ENCODE peak calls at places on chromosome 14, in eight cellular contexts. One of them, this sample, is unnamed.

GRCh38 chr14:66635435-66635834 is 127.5 kb downstream of the GPHN start:
- DNase-seq in fibroblast of lung: peak
- DNase-seq in ovary: no peak
- DNase-seq in lung: no peak
- DNase-seq in right atrium auricular region: no peak
- DNase-seq in K562: no peak
- DNase-seq in esophagus squamous epithelium: no peak
- DNase-seq in psoas muscle: no peak
- DNase-seq in this sample: peak

GRCh38 chr14:82757775-82758174 is 1224.1 kb upstream of the SEL1L start:
- DNase-seq in fibroblast of lung: no peak
- DNase-seq in psoas muscle: no peak
- DNase-seq in right atrium auricular region: no peak
- DNase-seq in K562: no peak
- DNase-seq in ovary: no peak
- DNase-seq in esophagus squamous epithelium: no peak
- DNase-seq in lung: no peak
- DNase-seq in this sample: no peak

GRCh38 chr14:60925286-60925685 is 55.6 kb downstream of the TRMT5 start:
- DNase-seq in fibroblast of lung: peak
- DNase-seq in K562: no peak
- DNase-seq in right atrium auricular region: no peak
- DNase-seq in ovary: no peak
- DNase-seq in esophagus squamous epithelium: no peak
- DNase-seq in lung: no peak
- DNase-seq in psoas muscle: no peak
- DNase-seq in this sample: peak

GRCh38 chr14:51490205-51490604 is 161.5 kb upstream of the FRMD6 start:
- DNase-seq in ovary: no peak
- DNase-seq in right atrium auricular region: no peak
- DNase-seq in lung: no peak
- DNase-seq in esophagus squamous epithelium: no peak
- DNase-seq in fibroblast of lung: peak
- DNase-seq in K562: no peak
- DNase-seq in psoas muscle: no peak
- DNase-seq in this sample: no peak

GRCh38 chr14:43475762-43476161 is 1031.3 kb downstream of the FSCB start:
- DNase-seq in psoas muscle: no peak
- DNase-seq in esophagus squamous epithelium: no peak
- DNase-seq in ovary: no peak
- DNase-seq in lung: no peak
- DNase-seq in fibroblast of lung: no peak
- DNase-seq in K562: no peak
- DNase-seq in right atrium auricular region: no peak
- DNase-seq in this sample: no peak

GRCh38 chr14:28083456-28083855 is 683.1 kb upstream of the FOXG1 start:
- DNase-seq in ovary: no peak
- DNase-seq in esophagus squamous epithelium: no peak
- DNase-seq in right atrium auricular region: no peak
- DNase-seq in lung: no peak
- DNase-seq in psoas muscle: no peak
- DNase-seq in K562: no peak
- DNase-seq in fibroblast of lung: peak
- DNase-seq in this sample: no peak

GRCh38 chr14:24365600-24366374 is 2.2 kb upstream of the NFATC4 start:
- DNase-seq in ovary: peak
- DNase-seq in esophagus squamous epithelium: no peak
- DNase-seq in K562: no peak
- DNase-seq in right atrium auricular region: peak
- DNase-seq in psoas muscle: peak
- DNase-seq in fibroblast of lung: peak
- DNase-seq in lung: peak
- DNase-seq in this sample: peak

GRCh38 chr14:105899071-105899641 is 372.8 kb downstream of the TMEM121 start:
- DNase-seq in K562: no peak
- DNase-seq in psoas muscle: peak
- DNase-seq in fibroblast of lung: no peak
- DNase-seq in esophagus squamous epithelium: no peak
- DNase-seq in ovary: no peak
- DNase-seq in right atrium auricular region: no peak
- DNase-seq in lung: no peak
- DNase-seq in this sample: no peak

GRCh38 chr14:76151398-76152332 is at the start of gene GPATCH2L:
- DNase-seq in fibroblast of lung: peak
- DNase-seq in psoas muscle: peak
- DNase-seq in ovary: peak
- DNase-seq in right atrium auricular region: peak
- DNase-seq in lung: peak
- DNase-seq in esophagus squamous epithelium: peak
- DNase-seq in K562: peak
- DNase-seq in this sample: peak

GRCh38 chr14:76639606-76640272 is 121.5 kb upstream of the VASH1 start:
- DNase-seq in ovary: no peak
- DNase-seq in fibroblast of lung: no peak
- DNase-seq in lung: no peak
- DNase-seq in right atrium auricular region: no peak
- DNase-seq in K562: no peak
- DNase-seq in psoas muscle: no peak
- DNase-seq in esophagus squamous epithelium: no peak
- DNase-seq in this sample: no peak

GRCh38 chr14:93691042-93691780 is 97.1 kb downstream of the PRIMA1 start:
- DNase-seq in fibroblast of lung: no peak
- DNase-seq in ovary: no peak
- DNase-seq in esophagus squamous epithelium: no peak
- DNase-seq in psoas muscle: no peak
- DNase-seq in right atrium auricular region: no peak
- DNase-seq in lung: no peak
- DNase-seq in K562: no peak
- DNase-seq in this sample: no peak

GRCh38 chr14:68899033-68899603 is 80.0 kb downstream of the ACTN1 start:
- DNase-seq in esophagus squamous epithelium: no peak
- DNase-seq in fibroblast of lung: no peak
- DNase-seq in K562: no peak
- DNase-seq in lung: no peak
- DNase-seq in psoas muscle: no peak
- DNase-seq in right atrium auricular region: no peak
- DNase-seq in ovary: no peak
- DNase-seq in this sample: no peak

GRCh38 chr14:94153750-94154350 is 20.3 kb upstream of the PPP4R4 start:
- DNase-seq in right atrium auricular region: no peak
- DNase-seq in K562: no peak
- DNase-seq in fibroblast of lung: no peak
- DNase-seq in psoas muscle: no peak
- DNase-seq in lung: no peak
- DNase-seq in esophagus squamous epithelium: no peak
- DNase-seq in ovary: no peak
- DNase-seq in this sample: no peak

GRCh38 chr14:47675489-47676300 is at the start of gene MDGA2:
- DNase-seq in psoas muscle: no peak
- DNase-seq in K562: no peak
- DNase-seq in ovary: no peak
- DNase-seq in right atrium auricular region: no peak
- DNase-seq in esophagus squamous epithelium: no peak
- DNase-seq in lung: no peak
- DNase-seq in fibroblast of lung: peak
- DNase-seq in this sample: no peak

GRCh38 chr14:33916663-33917565 is 34.0 kb downstream of the EGLN3 start:
- DNase-seq in psoas muscle: no peak
- DNase-seq in K562: peak
- DNase-seq in lung: no peak
- DNase-seq in esophagus squamous epithelium: no peak
- DNase-seq in ovary: no peak
- DNase-seq in fibroblast of lung: peak
- DNase-seq in right atrium auricular region: no peak
- DNase-seq in this sample: peak

GRCh38 chr14:66244834-66245233 is 241.3 kb upstream of the CCDC196 start:
- DNase-seq in K562: no peak
- DNase-seq in psoas muscle: no peak
- DNase-seq in ovary: no peak
- DNase-seq in lung: no peak
- DNase-seq in right atrium auricular region: no peak
- DNase-seq in esophagus squamous epithelium: no peak
- DNase-seq in fibroblast of lung: no peak
- DNase-seq in this sample: no peak

GRCh38 chr14:77265187-77265515 is 5.9 kb downstream of the NGB start:
- DNase-seq in right atrium auricular region: no peak
- DNase-seq in esophagus squamous epithelium: no peak
- DNase-seq in psoas muscle: no peak
- DNase-seq in lung: no peak
- DNase-seq in ovary: no peak
- DNase-seq in K562: no peak
- DNase-seq in fibroblast of lung: no peak
- DNase-seq in this sample: no peak

GRCh38 chr14:61476737-61477410 is 155.5 kb downstream of the PRKCH start:
- DNase-seq in esophagus squamous epithelium: no peak
- DNase-seq in K562: no peak
- DNase-seq in fibroblast of lung: peak
- DNase-seq in lung: peak
- DNase-seq in right atrium auricular region: peak
- DNase-seq in psoas muscle: no peak
- DNase-seq in ovary: no peak
- DNase-seq in this sample: peak

DNA sequence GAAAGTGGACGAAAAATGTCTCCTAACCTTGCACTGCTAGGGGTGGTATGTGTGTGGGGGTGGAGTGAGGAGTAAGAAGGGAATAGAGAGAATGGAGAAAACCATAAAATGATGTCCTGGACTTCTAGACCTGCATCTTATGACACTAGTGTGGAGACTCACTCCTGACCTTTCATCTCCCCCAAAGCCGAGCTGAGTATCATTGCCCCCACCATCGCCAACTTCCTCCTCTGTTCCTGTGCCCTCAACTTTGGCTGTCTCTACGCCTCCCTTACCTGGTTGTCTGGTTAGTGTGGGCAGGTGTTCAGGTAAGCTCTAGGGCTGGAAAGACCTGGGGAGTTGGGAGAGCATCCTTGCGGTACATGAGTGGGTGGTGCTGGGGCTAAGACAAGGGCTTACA is 4.5 kb upstream of the KLHL33 start:
- DNase-seq in esophagus squamous epithelium: no peak
- DNase-seq in fibroblast of lung: no peak
- DNase-seq in psoas muscle: no peak
- DNase-seq in lung: no peak
- DNase-seq in K562: no peak
- DNase-seq in ovary: no peak
- DNase-seq in right atrium auricular region: no peak
- DNase-seq in this sample: no peak
- H3K4me3 ChIP-seq in esophagus squamous epithelium: no peak
- H3K4me3 ChIP-seq in fibroblast of lung: no peak
- H3K4me3 ChIP-seq in psoas muscle: no peak
- H3K4me3 ChIP-seq in lung: no peak
- H3K4me3 ChIP-seq in K562: no peak
- H3K4me3 ChIP-seq in ovary: no peak
- H3K4me3 ChIP-seq in right atrium auricular region: no peak
- H3K4me3 ChIP-seq in this sample: no peak

DNA sequence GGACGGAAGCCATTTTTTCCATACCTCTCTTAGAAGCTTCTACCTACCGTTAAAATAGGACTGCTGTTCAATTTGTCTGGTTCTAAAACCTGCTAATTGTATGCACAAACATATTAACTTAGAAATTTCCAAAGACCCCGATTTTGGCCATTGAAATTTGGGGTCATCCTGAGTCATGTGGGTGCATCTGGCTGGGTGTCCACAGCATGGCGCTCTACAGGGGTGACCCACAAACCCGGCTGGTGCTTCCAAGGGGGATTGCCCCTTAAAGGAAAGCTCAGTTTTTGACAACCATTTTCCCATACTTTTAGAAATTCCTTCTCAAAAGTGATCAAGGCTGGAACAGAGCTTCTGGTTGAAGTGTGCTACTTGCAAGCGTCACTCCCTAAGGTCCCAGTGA is 83.9 kb upstream of the EIF5 start:
- DNase-seq in ovary: no peak
- DNase-seq in fibroblast of lung: no peak
- DNase-seq in esophagus squamous epithelium: no peak
- DNase-seq in K562: no peak
- DNase-seq in lung: no peak
- DNase-seq in right atrium auricular region: no peak
- DNase-seq in psoas muscle: no peak
- DNase-seq in this sample: no peak
- TF ChIP-seq CTCF in ovary: no peak
- TF ChIP-seq CTCF in fibroblast of lung: no peak
- TF ChIP-seq CTCF in esophagus squamous epithelium: no peak
- TF ChIP-seq CTCF in K562: no peak
- TF ChIP-seq CTCF in lung: no peak
- TF ChIP-seq CTCF in right atrium auricular region: no peak
- TF ChIP-seq CTCF in psoas muscle: no peak
- TF ChIP-seq CTCF in this sample: no peak

DNA sequence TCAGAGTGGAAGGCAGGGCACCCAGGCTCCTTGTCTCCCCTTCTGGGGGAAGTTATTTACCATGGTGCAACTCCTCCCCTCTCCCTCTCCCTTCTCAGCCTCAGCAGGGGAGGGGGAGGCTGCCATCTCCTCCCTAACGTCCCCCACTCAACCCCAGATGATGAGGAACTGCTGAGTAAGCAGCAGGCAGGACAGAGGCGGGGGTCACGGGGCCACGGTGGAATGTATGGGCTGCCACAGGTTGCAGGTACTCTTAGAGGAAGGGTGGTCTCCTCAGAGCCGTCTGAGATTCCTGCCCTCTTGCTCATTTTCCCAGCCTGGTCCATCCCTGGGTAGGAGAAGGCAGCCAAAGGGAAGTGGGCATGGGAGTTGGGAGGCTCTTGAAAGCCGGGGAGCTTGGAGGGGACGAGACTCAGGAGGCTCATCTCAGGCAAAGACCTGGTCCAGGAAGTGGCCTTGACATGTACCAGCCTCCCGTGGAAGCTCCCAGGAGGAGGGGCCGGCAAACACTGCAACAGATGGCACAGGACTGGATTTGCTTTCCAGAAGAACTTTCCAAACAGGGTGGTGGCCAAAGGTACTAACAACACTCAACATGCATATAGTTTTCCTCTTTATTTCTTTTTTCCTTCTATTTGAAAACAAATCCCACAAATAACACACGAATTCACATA is 19.0 kb downstream of the RIN3 start:
- DNase-seq in psoas muscle: no peak
- DNase-seq in fibroblast of lung: no peak
- DNase-seq in lung: no peak
- DNase-seq in esophagus squamous epithelium: no peak
- DNase-seq in ovary: no peak
- DNase-seq in right atrium auricular region: no peak
- DNase-seq in K562: no peak
- DNase-seq in this sample: no peak
- H3K4me3 ChIP-seq in psoas muscle: no peak
- H3K4me3 ChIP-seq in fibroblast of lung: no peak
- H3K4me3 ChIP-seq in lung: no peak
- H3K4me3 ChIP-seq in esophagus squamous epithelium: no peak
- H3K4me3 ChIP-seq in ovary: no peak
- H3K4me3 ChIP-seq in right atrium auricular region: no peak
- H3K4me3 ChIP-seq in K562: no peak
- H3K4me3 ChIP-seq in this sample: no peak

DNA sequence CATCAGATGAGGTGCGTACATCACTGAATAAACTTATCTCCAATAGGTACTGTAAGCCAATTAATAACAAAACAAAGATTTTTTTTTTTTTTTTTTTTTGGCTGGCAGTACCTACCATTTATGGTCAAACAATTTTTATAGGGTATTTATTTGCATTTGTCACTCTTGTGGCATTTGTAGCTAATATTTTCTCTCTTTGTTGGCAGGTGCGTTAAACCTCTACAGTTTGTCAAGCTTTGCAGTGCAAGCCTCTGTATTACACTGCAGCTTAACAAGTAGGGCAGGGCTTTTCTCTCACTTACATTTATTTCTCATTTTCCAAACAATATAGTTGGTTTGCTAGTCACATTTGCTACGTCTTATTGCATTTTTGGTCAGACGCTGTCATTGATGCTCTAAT is 12.3 kb downstream of the PRPF39 start:
- DNase-seq in fibroblast of lung: no peak
- DNase-seq in esophagus squamous epithelium: no peak
- DNase-seq in K562: no peak
- DNase-seq in right atrium auricular region: no peak
- DNase-seq in lung: no peak
- DNase-seq in psoas muscle: no peak
- DNase-seq in ovary: no peak
- DNase-seq in this sample: no peak
- TF ChIP-seq CTCF in fibroblast of lung: no peak
- TF ChIP-seq CTCF in esophagus squamous epithelium: no peak
- TF ChIP-seq CTCF in K562: no peak
- TF ChIP-seq CTCF in right atrium auricular region: no peak
- TF ChIP-seq CTCF in lung: no peak
- TF ChIP-seq CTCF in psoas muscle: no peak
- TF ChIP-seq CTCF in ovary: no peak
- TF ChIP-seq CTCF in this sample: no peak